ENCODE peak calls at places on chromosomes 13 and 19, in five cellular contexts. X, T, W, S and D are unnamed samples.

GRCh38 chr19:2251577-2252480 is 2.7 kb downstream of the AMH start:
- DNase-seq in X (no peak), T (no peak), W (no peak), S (no peak), D (no peak)

GRCh38 chr19:4802711-4803110 is 11.2 kb downstream of the FEM1A start:
- DNase-seq in X (no peak), T (no peak), W (no peak), S (no peak), D (no peak)

GRCh38 chr13:36880961-36881360 is 39.1 kb downstream of the SMAD9 start:
- DNase-seq in X (no peak), T (peak; percentile 51), W (peak; percentile 54), S (peak; percentile 57), D (no peak)

GRCh38 chr13:43783820-43784219 is 3.0 kb downstream of the ENOX1 start:
- DNase-seq in X (no peak), T (peak; percentile 75), W (peak; percentile 61), S (peak; percentile 44), D (no peak)

GRCh38 chr13:36807616-36808015 is 11.4 kb upstream of the RFXAP start:
- DNase-seq in X (no peak), T (no peak), W (no peak), S (no peak), D (no peak)

GRCh38 chr13:67515895-67516294 is 285.8 kb upstream of the PCDH9 start:
- DNase-seq in X (no peak), T (peak; percentile 1), W (peak; percentile 18), S (peak; percentile 18), D (no peak)

GRCh38 chr19:40416918-40417713 is 3.9 kb upstream of the PRX start:
- DNase-seq in X (no peak), T (peak; percentile 27), W (peak; percentile 33), S (no peak), D (no peak)

GRCh38 chr13:110334841-110335490 is 27.9 kb downstream of the COL4A2 start:
- DNase-seq in X (no peak), T (no peak), W (no peak), S (peak; percentile 34), D (no peak)

GRCh38 chr19:55460670-55461258 is 678 bp downstream of the ISOC2 start:
- DNase-seq in X (peak; percentile 74), T (peak; percentile 96), W (peak; percentile 90), S (peak; percentile 83), D (peak; percentile 42)

GRCh38 chr13:95039415-95039814 is 261.8 kb downstream of the ABCC4 start:
- DNase-seq in X (no peak), T (no peak), W (peak; percentile 9), S (no peak), D (no peak)

GRCh38 chr19:38597075-38597474 is 20.7 kb downstream of the MAP4K1 start:
- DNase-seq in X (no peak), T (no peak), W (no peak), S (no peak), D (no peak)

GRCh38 chr19:51749979-51750378 is 1.7 kb downstream of the FPR1 start:
- DNase-seq in X (no peak), T (no peak), W (peak; percentile 88), S (no peak), D (no peak)

GRCh38 chr13:40179421-40179820 is 487.0 kb downstream of the FOXO1 start:
- DNase-seq in X (no peak), T (no peak), W (no peak), S (no peak), D (no peak)

GRCh38 chr19:33914599-33914998 is 117.9 kb downstream of the KCTD15 start:
- DNase-seq in X (no peak), T (no peak), W (no peak), S (no peak), D (no peak)

GRCh38 chr13:113976711-113977684 is 3.1 kb upstream of the C13orf46 start:
- DNase-seq in X (no peak), T (peak; percentile 80), W (peak; percentile 88), S (no peak), D (peak; percentile 2)

GRCh38 chr19:39304701-39305571 is 8.7 kb downstream of the IFNL1 start:
- DNase-seq in X (no peak), T (no peak), W (no peak), S (no peak), D (no peak)

GRCh38 chr19:50646074-50646807 is 3.0 kb upstream of the C19orf81 start:
- DNase-seq in X (no peak), T (peak; percentile 81), W (peak; percentile 48), S (peak; percentile 38), D (no peak)

GRCh38 chr13:69474286-69474685 is 633.3 kb upstream of the ATXN8OS start:
- DNase-seq in X (no peak), T (no peak), W (no peak), S (no peak), D (no peak)

DNA sequence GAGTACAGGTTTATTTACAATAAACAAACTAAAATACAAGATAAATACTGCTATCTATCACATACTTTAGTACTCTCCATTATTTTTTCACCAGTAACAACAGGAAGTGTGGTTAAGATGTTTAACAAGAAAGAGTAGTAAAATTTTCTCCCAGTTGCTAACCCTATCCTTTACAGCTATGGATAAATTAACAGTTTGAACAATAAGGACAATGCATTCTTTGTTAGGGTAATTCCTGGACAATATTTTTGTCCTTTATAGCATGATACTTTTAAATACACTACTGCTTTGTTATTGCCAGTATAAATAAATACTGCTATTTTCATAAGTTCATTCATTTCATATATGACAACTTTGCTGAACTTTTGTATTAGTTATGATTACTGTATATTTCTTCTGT is 630.2 kb upstream of the ATXN8OS start:
- DNase-seq in X (no peak), T (no peak), W (no peak), S (no peak), D (no peak)
- H3K4me3 ChIP-seq in X (no peak overlapping the region), T (no peak overlapping the region), W (no peak overlapping the region), S (no peak overlapping the region), D (no peak overlapping the region)

GRCh38 chr19:554817-555216 is 11.0 kb downstream of the GZMM start:
- DNase-seq in X (no peak), T (no peak), W (no peak), S (no peak), D (no peak)
- TF ChIP-seq CTCF in X (no peak), T (no peak), W (no peak), S (no peak), D (no peak)

DNA sequence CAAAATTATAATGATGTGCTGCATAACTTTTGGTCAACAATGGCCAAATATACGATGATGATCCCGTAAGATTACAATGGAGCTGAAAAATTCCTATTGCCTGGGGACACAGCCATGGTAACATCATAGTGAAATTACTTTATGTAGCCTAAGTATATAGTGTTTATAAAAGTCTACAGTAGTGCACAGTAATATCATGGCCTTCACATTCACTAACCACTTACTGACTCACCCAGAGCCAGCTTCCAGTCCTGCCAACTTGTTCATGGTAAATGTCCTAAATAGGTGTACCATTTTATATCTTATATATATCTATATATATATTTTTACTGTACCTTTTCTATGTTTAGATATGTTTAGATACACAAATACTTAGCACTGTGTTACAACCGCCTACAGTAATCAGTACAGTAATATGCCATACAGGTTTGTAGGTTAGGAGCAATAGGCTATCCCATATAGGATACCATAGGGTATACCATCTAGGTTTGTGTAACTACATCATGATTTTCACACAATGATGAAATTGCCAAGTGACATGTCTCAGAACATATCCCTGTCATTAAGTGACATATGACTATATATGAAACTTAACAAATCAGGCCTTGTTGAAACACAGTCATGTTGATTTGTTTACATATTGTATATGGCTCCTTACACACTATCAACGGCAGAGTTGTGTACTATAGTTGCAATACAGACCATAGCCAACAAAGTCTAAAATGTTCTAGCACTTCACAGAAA is 23.7 kb downstream of the DIS3 start:
- DNase-seq in X (no peak), T (no peak), W (no peak), S (no peak), D (no peak)
- H3K4me3 ChIP-seq in X (no peak overlapping the region), T (no peak overlapping the region), W (no peak overlapping the region), S (no peak overlapping the region), D (no peak overlapping the region)

DNA sequence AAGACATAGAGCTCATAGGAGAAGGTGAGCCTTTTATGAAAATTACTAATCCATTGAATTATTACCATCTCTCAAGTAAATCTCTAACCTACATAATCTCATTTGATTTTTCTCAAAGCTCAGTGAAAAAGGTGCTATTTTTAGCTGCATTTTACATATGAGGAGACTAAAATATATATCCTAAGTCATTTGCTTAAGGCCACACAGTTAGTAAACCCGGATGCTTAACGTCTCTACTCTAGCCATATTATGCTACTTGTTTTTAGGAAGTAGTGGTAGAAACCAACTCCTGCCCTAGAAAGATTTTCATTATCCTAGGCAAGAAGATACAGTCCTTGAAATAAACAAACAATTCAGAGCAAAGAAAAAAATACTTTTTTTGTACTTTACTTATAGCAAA is 108.9 kb downstream of the RBM26 start:
- DNase-seq in X (no peak), T (no peak), W (no peak), S (no peak), D (no peak)
- TF ChIP-seq CTCF in X (no peak), T (no peak), W (no peak), S (no peak), D (no peak)

GRCh38 chr19:12940897-12941296 is 2.5 kb downstream of the CALR start:
- DNase-seq in X (no peak), T (no peak), W (no peak), S (no peak), D (no peak)

GRCh38 chr19:12938054-12938535 is 314 bp upstream of the CALR start:
- DNase-seq in X (peak; percentile 100), T (peak; percentile 100), W (peak; percentile 99), S (peak; percentile 100), D (peak; percentile 99)

GRCh38 chr19:12939292-12939606 is 840 bp downstream of the CALR start:
- DNase-seq in X (peak; percentile 42), T (peak; percentile 56), W (peak; percentile 49), S (no peak), D (no peak)

GRCh38 chr19:12938536-12939291 is at the start of gene CALR:
- DNase-seq in X (peak; percentile 43), T (peak; percentile 33), W (peak; percentile 44), S (no peak), D (no peak)

GRCh38 chr19:12939908-12940533 is 1.6 kb downstream of the CALR start:
- DNase-seq in X (no peak), T (no peak), W (no peak), S (no peak), D (no peak)
- H3K4me3 ChIP-seq in X (peak overlapping the region; percentile 90), T (peak overlapping the region; percentile 100), W (peak overlapping the region; percentile 96), S (peak overlapping the region; percentile 91), D (peak overlapping the region; percentile 93)

GRCh38 chr19:27861411-27861975 is 1351.5 kb downstream of the UQCRFS1 start:
- DNase-seq in X (no peak), T (no peak), W (no peak), S (no peak), D (no peak)
- TF ChIP-seq CTCF in X (no peak), T (no peak), W (no peak), S (no peak), D (no peak)

GRCh38 chr19:30678168-30678567 is 306.0 kb downstream of the ZNF536 start:
- DNase-seq in X (no peak), T (no peak), W (no peak), S (no peak), D (no peak)
- H3K4me3 ChIP-seq in X (no peak overlapping the region), T (no peak overlapping the region), W (no peak overlapping the region), S (no peak overlapping the region), D (no peak overlapping the region)

GRCh38 chr19:8456064-8456463 is 11.3 kb downstream of the HNRNPM start:
- DNase-seq in X (no peak), T (no peak), W (no peak), S (no peak), D (no peak)
- TF ChIP-seq CTCF in X (no peak), T (peak; percentile 33), W (peak; percentile 7), S (no peak), D (no peak)